ENCODE peak calls at places on chromosomes 13 and 19, in six cellular contexts. P, G, B, W, D and X are unnamed samples. For H3K4me1, the result is how much of the 10 kb centered on the place peaks cover.

GRCh38 chr19:19461671-19462622 is 53.4 kb downstream of the TSSK6 start:
- DNase-seq in P (peak), G (peak), B (peak), W (no peak), D (peak), X (no peak)

GRCh38 chr13:113103646-113104045 is 1.9 kb upstream of the F7 start:
- DNase-seq in P (peak), G (no peak), B (no peak), W (no peak), D (no peak), X (no peak)

GRCh38 chr13:37495046-37495445 is 103.5 kb downstream of the POSTN start:
- DNase-seq in P (no peak), G (no peak), B (no peak), W (peak), D (no peak), X (no peak)

GRCh38 chr13:59458908-59459579 is 704.7 kb downstream of the DIAPH3 start:
- DNase-seq in P (no peak), G (no peak), B (no peak), W (peak), D (no peak), X (no peak)

GRCh38 chr13:30077338-30077737 is 226.9 kb upstream of the UBL3 start:
- DNase-seq in P (no peak), G (no peak), B (no peak), W (no peak), D (no peak), X (no peak)

GRCh38 chr19:35318679-35319448 is 10.1 kb upstream of the CD22 start:
- DNase-seq in P (peak), G (no peak), B (peak), W (peak), D (no peak), X (peak)

GRCh38 chr13:37306778-37307544 is 201.5 kb upstream of the CSNK1A1L start:
- DNase-seq in P (no peak), G (no peak), B (no peak), W (peak), D (no peak), X (no peak)

GRCh38 chr13:78960881-78961280 is 301.9 kb upstream of the OBI1 start:
- DNase-seq in P (no peak), G (no peak), B (no peak), W (no peak), D (no peak), X (no peak)

GRCh38 chr13:112771877-112772538 is 82.2 kb downstream of the ATP11A start:
- DNase-seq in P (no peak), G (no peak), B (no peak), W (no peak), D (no peak), X (no peak)

GRCh38 chr13:92843549-92843948 is 383.1 kb upstream of the GPC6 start:
- DNase-seq in P (no peak), G (no peak), B (no peak), W (peak), D (no peak), X (no peak)

GRCh38 chr19:50820549-50821247 is 2.9 kb downstream of the KLK1 start:
- DNase-seq in P (peak), G (no peak), B (no peak), W (no peak), D (no peak), X (no peak)
- H3K4me3 ChIP-seq in P (no peak), G (no peak), B (no peak), W (no peak), D (no peak), X (no peak)

GRCh38 chr13:24868874-24869273 is 104.9 kb downstream of the RNF17 start:
- DNase-seq in P (no peak), G (no peak), B (no peak), W (no peak), D (no peak), X (no peak)
- H3K4me1 ChIP-seq in P (under half), G (under half), B (under half), W (under half), D (under half), X (under half)

GRCh38 chr13:41723136-41723535 is 237.8 kb downstream of the VWA8 start:
- DNase-seq in P (no peak), G (no peak), B (no peak), W (no peak), D (no peak), X (no peak)
- H3K27ac ChIP-seq in P (no peak), G (no peak), B (no peak), W (no peak), D (no peak), X (no peak)

DNA sequence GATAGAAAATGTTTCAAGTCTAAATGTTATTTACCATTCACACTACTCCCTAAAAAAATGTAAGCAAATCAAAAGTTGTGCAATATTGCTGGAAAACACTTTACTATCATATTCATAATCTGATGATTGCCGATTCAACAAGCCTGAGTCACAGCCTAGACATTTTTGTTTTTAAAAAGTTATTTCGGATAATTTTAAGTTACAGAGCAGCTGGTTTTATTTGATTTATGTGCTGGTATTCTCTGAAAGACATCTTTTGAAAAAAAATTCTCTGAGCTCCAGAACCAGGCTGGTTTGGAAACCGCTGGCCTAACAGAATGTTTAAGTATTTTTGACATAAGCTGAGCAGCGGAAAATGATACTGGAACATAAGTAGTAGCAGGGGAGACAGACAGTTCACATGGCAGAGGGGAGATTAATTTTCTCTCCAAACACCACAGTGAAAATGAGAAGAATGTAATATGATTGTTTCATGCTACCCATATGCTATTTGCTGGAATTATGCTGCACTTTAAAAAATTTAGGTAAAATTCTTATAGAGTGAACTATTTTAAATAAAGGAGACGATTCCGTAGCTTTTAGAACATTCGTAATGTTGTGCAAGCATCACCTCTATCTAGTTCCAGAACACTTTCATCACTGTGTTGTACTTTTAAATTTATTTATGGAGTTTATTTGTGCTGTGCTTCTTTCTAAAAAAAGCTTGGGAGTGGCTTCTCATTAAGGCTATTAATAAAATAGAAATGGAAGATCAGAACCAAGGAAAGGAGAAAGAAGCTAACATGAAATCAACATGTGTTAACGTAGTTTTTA is 36.0 kb downstream of the TBC1D4 start:
- DNase-seq in P (no peak), G (no peak), B (no peak), W (peak), D (no peak), X (no peak)
- H3K4me3 ChIP-seq in P (peak), G (no peak), B (peak), W (no peak), D (no peak), X (no peak)

DNA sequence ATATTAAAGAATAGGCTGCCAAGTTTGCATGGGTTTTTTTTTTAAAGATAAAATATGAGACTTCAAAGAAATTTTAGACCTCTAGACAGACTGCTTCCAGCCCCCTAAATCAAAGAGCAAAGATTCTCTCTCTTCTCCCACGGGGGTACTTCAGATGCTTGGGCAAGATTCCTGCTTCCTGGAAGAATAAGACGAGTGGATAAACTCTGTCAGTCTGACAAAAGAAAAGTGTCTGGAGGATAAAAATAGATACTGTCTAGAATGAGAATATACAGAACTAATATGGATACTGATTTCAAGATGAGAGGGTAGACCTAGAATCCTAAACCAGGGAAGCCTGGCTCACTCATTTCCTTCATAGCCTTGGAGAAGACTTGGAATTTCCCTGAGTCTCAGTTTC is 435.1 kb downstream of the FOXO1 start:
- DNase-seq in P (no peak), G (no peak), B (no peak), W (no peak), D (no peak), X (no peak)
- H3K4me1 ChIP-seq in P (under half), G (under half), B (under half), W (under half), D (under half), X (under half)